ENCODE peak calls at places on chromosomes 7 and 10, in nine cellular contexts. One of them, this sample, is unnamed.

GRCh38 chr7:635227-635626 is 91.3 kb upstream of the DNAAF5 start:
- DNase-seq in astrocyte of the cerebellum: no peak
- DNase-seq in left ventricle myocardium inferior: no peak
- DNase-seq in fibroblast of pulmonary artery: no peak
- DNase-seq in heart right ventricle: no peak
- DNase-seq in HCT116: no peak
- DNase-seq in astrocyte: no peak
- DNase-seq in epithelial cell of esophagus: no peak
- DNase-seq in body of pancreas: no peak
- DNase-seq in this sample: no peak

GRCh38 chr7:151885202-151885580 is 8.3 kb upstream of the PRKAG2 start:
- DNase-seq in astrocyte of the cerebellum: no peak
- DNase-seq in left ventricle myocardium inferior: no peak
- DNase-seq in fibroblast of pulmonary artery: no peak
- DNase-seq in heart right ventricle: no peak
- DNase-seq in HCT116: no peak
- DNase-seq in astrocyte: no peak
- DNase-seq in epithelial cell of esophagus: no peak
- DNase-seq in body of pancreas: no peak
- DNase-seq in this sample: no peak

GRCh38 chr10:3484306-3485187 is 300.5 kb downstream of the KLF6 start:
- DNase-seq in astrocyte of the cerebellum: no peak
- DNase-seq in left ventricle myocardium inferior: no peak
- DNase-seq in fibroblast of pulmonary artery: peak
- DNase-seq in heart right ventricle: no peak
- DNase-seq in HCT116: no peak
- DNase-seq in astrocyte: no peak
- DNase-seq in epithelial cell of esophagus: peak
- DNase-seq in body of pancreas: no peak
- DNase-seq in this sample: peak

GRCh38 chr10:88038268-88038667 is 174.8 kb downstream of the PTEN start:
- DNase-seq in astrocyte of the cerebellum: peak
- DNase-seq in left ventricle myocardium inferior: no peak
- DNase-seq in fibroblast of pulmonary artery: peak
- DNase-seq in heart right ventricle: no peak
- DNase-seq in HCT116: no peak
- DNase-seq in astrocyte: peak
- DNase-seq in epithelial cell of esophagus: no peak
- DNase-seq in body of pancreas: no peak
- DNase-seq in this sample: peak

GRCh38 chr7:157622408-157623221 is 285.8 kb downstream of the DNAJB6 start:
- DNase-seq in astrocyte of the cerebellum: no peak
- DNase-seq in left ventricle myocardium inferior: no peak
- DNase-seq in fibroblast of pulmonary artery: no peak
- DNase-seq in heart right ventricle: no peak
- DNase-seq in HCT116: no peak
- DNase-seq in astrocyte: no peak
- DNase-seq in epithelial cell of esophagus: no peak
- DNase-seq in body of pancreas: no peak
- DNase-seq in this sample: no peak

GRCh38 chr10:97743169-97743945 is 6.4 kb downstream of the ZFYVE27 start:
- DNase-seq in astrocyte of the cerebellum: no peak
- DNase-seq in left ventricle myocardium inferior: no peak
- DNase-seq in fibroblast of pulmonary artery: no peak
- DNase-seq in heart right ventricle: no peak
- DNase-seq in HCT116: no peak
- DNase-seq in astrocyte: no peak
- DNase-seq in epithelial cell of esophagus: no peak
- DNase-seq in body of pancreas: no peak
- DNase-seq in this sample: no peak

GRCh38 chr7:35570926-35571325 is 124.0 kb downstream of the HERPUD2 start:
- DNase-seq in astrocyte of the cerebellum: no peak
- DNase-seq in left ventricle myocardium inferior: no peak
- DNase-seq in fibroblast of pulmonary artery: no peak
- DNase-seq in heart right ventricle: no peak
- DNase-seq in HCT116: no peak
- DNase-seq in astrocyte: no peak
- DNase-seq in epithelial cell of esophagus: peak
- DNase-seq in body of pancreas: no peak
- DNase-seq in this sample: no peak

GRCh38 chr7:155373359-155374273 is 75.9 kb downstream of the INSIG1 start:
- DNase-seq in astrocyte of the cerebellum: no peak
- DNase-seq in left ventricle myocardium inferior: no peak
- DNase-seq in fibroblast of pulmonary artery: peak
- DNase-seq in heart right ventricle: no peak
- DNase-seq in HCT116: no peak
- DNase-seq in astrocyte: no peak
- DNase-seq in epithelial cell of esophagus: no peak
- DNase-seq in body of pancreas: no peak
- DNase-seq in this sample: no peak

GRCh38 chr10:6423004-6423403 is 157.1 kb downstream of the PRKCQ start:
- DNase-seq in astrocyte of the cerebellum: no peak
- DNase-seq in left ventricle myocardium inferior: no peak
- DNase-seq in fibroblast of pulmonary artery: no peak
- DNase-seq in heart right ventricle: no peak
- DNase-seq in HCT116: no peak
- DNase-seq in astrocyte: no peak
- DNase-seq in epithelial cell of esophagus: peak
- DNase-seq in body of pancreas: no peak
- DNase-seq in this sample: no peak

GRCh38 chr7:29343379-29343778 is 148.8 kb downstream of the CHN2 start:
- DNase-seq in astrocyte of the cerebellum: no peak
- DNase-seq in left ventricle myocardium inferior: no peak
- DNase-seq in fibroblast of pulmonary artery: no peak
- DNase-seq in heart right ventricle: no peak
- DNase-seq in HCT116: no peak
- DNase-seq in astrocyte: no peak
- DNase-seq in epithelial cell of esophagus: no peak
- DNase-seq in body of pancreas: no peak
- DNase-seq in this sample: no peak

GRCh38 chr7:10022957-10023356 is 950.7 kb upstream of the PHF14 start:
- DNase-seq in astrocyte of the cerebellum: no peak
- DNase-seq in left ventricle myocardium inferior: no peak
- DNase-seq in fibroblast of pulmonary artery: peak
- DNase-seq in heart right ventricle: peak
- DNase-seq in HCT116: peak
- DNase-seq in astrocyte: no peak
- DNase-seq in epithelial cell of esophagus: peak
- DNase-seq in body of pancreas: peak
- DNase-seq in this sample: peak

GRCh38 chr7:13489386-13489785 is 500.1 kb downstream of the ETV1 start:
- DNase-seq in astrocyte of the cerebellum: no peak
- DNase-seq in left ventricle myocardium inferior: no peak
- DNase-seq in fibroblast of pulmonary artery: no peak
- DNase-seq in heart right ventricle: no peak
- DNase-seq in HCT116: no peak
- DNase-seq in astrocyte: no peak
- DNase-seq in epithelial cell of esophagus: no peak
- DNase-seq in body of pancreas: no peak
- DNase-seq in this sample: no peak

GRCh38 chr10:127198721-127199120 is 2.3 kb upstream of the INSYN2A start:
- DNase-seq in astrocyte of the cerebellum: no peak
- DNase-seq in left ventricle myocardium inferior: no peak
- DNase-seq in fibroblast of pulmonary artery: no peak
- DNase-seq in heart right ventricle: no peak
- DNase-seq in HCT116: no peak
- DNase-seq in astrocyte: no peak
- DNase-seq in epithelial cell of esophagus: no peak
- DNase-seq in body of pancreas: no peak
- DNase-seq in this sample: no peak

GRCh38 chr7:123148813-123149212 is 51.0 kb downstream of the SLC13A1 start:
- DNase-seq in astrocyte of the cerebellum: no peak
- DNase-seq in left ventricle myocardium inferior: no peak
- DNase-seq in fibroblast of pulmonary artery: peak
- DNase-seq in heart right ventricle: no peak
- DNase-seq in HCT116: no peak
- DNase-seq in astrocyte: no peak
- DNase-seq in epithelial cell of esophagus: peak
- DNase-seq in body of pancreas: no peak
- DNase-seq in this sample: no peak

GRCh38 chr10:68492118-68492517 is 20.3 kb upstream of the DNA2 start:
- DNase-seq in astrocyte of the cerebellum: no peak
- DNase-seq in left ventricle myocardium inferior: no peak
- DNase-seq in fibroblast of pulmonary artery: peak
- DNase-seq in heart right ventricle: no peak
- DNase-seq in HCT116: no peak
- DNase-seq in astrocyte: no peak
- DNase-seq in epithelial cell of esophagus: no peak
- DNase-seq in body of pancreas: no peak
- DNase-seq in this sample: no peak

GRCh38 chr10:72567421-72567820 is 58.5 kb downstream of the MICU1 start:
- DNase-seq in astrocyte of the cerebellum: no peak
- DNase-seq in left ventricle myocardium inferior: no peak
- DNase-seq in fibroblast of pulmonary artery: peak
- DNase-seq in heart right ventricle: peak
- DNase-seq in HCT116: peak
- DNase-seq in astrocyte: peak
- DNase-seq in epithelial cell of esophagus: peak
- DNase-seq in body of pancreas: no peak
- DNase-seq in this sample: peak

GRCh38 chr10:5615263-5615820 is 51.1 kb downstream of the ASB13 start:
- DNase-seq in astrocyte of the cerebellum: peak
- DNase-seq in left ventricle myocardium inferior: no peak
- DNase-seq in fibroblast of pulmonary artery: no peak
- DNase-seq in heart right ventricle: no peak
- DNase-seq in HCT116: no peak
- DNase-seq in astrocyte: peak
- DNase-seq in epithelial cell of esophagus: peak
- DNase-seq in body of pancreas: no peak
- DNase-seq in this sample: peak

DNA sequence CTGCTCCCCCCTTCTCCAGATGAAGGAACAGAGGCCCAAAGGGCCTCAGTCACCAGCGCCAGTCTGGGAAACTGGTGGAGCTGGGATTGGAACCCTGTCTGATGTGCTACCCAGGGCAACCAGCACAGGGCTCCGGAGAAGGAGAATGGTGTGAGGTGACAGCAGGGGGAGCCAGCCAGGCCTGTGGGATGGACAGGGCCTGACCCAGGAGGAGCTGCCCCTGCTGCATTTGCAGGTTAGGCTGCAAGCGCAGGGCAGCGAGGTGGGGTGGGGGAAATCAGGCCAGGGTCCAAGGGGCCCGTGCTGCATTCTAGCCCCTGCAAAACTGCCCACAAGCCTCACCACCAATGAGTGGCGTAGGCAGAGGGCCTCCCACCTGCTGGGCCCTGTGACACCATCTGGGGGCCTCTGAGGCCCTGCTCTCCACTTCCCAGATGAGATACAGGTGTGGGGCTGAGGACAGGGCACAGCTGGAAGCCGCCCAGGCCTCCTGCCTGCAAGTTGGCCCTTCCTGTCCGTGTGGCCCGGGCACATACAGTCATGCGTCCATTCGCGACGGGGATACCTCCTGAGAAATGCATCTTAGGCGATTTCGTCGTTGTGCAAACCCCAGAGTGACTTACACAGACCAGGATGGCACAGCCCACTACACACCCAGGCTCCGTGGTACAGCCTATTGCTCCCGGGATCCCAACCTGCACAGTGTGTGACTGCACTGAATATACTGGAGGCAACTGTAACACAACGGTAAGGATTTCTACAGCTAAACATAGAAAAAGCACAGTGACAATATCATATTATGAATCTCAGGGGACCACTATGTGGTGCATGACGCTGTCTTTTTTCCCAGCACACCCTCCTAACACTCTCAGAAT is 45.2 kb downstream of the RASGEF1A start:
- DNase-seq in astrocyte of the cerebellum: no peak
- DNase-seq in left ventricle myocardium inferior: peak
- DNase-seq in fibroblast of pulmonary artery: no peak
- DNase-seq in heart right ventricle: no peak
- DNase-seq in HCT116: no peak
- DNase-seq in astrocyte: no peak
- DNase-seq in epithelial cell of esophagus: no peak
- DNase-seq in body of pancreas: peak
- DNase-seq in this sample: no peak
- H3K4me3 ChIP-seq in astrocyte of the cerebellum: no peak
- H3K4me3 ChIP-seq in left ventricle myocardium inferior: no peak
- H3K4me3 ChIP-seq in fibroblast of pulmonary artery: no peak
- H3K4me3 ChIP-seq in heart right ventricle: no peak
- H3K4me3 ChIP-seq in HCT116: no peak
- H3K4me3 ChIP-seq in astrocyte: no peak
- H3K4me3 ChIP-seq in epithelial cell of esophagus: no peak
- H3K4me3 ChIP-seq in body of pancreas: no peak
- H3K4me3 ChIP-seq in this sample: no peak

GRCh38 chr10:110192552-110192951 is 14.9 kb upstream of the MXI1 start:
- DNase-seq in astrocyte of the cerebellum: no peak
- DNase-seq in left ventricle myocardium inferior: no peak
- DNase-seq in fibroblast of pulmonary artery: no peak
- DNase-seq in heart right ventricle: no peak
- DNase-seq in HCT116: no peak
- DNase-seq in astrocyte: no peak
- DNase-seq in epithelial cell of esophagus: no peak
- DNase-seq in body of pancreas: no peak
- DNase-seq in this sample: no peak
- TF ChIP-seq CTCF in astrocyte of the cerebellum: no peak
- TF ChIP-seq CTCF in left ventricle myocardium inferior: peak
- TF ChIP-seq CTCF in fibroblast of pulmonary artery: no peak
- TF ChIP-seq CTCF in heart right ventricle: no peak
- TF ChIP-seq CTCF in HCT116: no peak
- TF ChIP-seq CTCF in astrocyte: no peak
- TF ChIP-seq CTCF in epithelial cell of esophagus: no peak
- TF ChIP-seq CTCF in body of pancreas: no peak
- TF ChIP-seq CTCF in this sample: peak

GRCh38 chr7:21041666-21042065 is 255.0 kb upstream of the SP8 start:
- DNase-seq in astrocyte of the cerebellum: no peak
- DNase-seq in left ventricle myocardium inferior: no peak
- DNase-seq in fibroblast of pulmonary artery: no peak
- DNase-seq in heart right ventricle: no peak
- DNase-seq in HCT116: no peak
- DNase-seq in astrocyte: no peak
- DNase-seq in epithelial cell of esophagus: no peak
- DNase-seq in body of pancreas: no peak
- DNase-seq in this sample: no peak
- H3K4me3 ChIP-seq in astrocyte of the cerebellum: no peak
- H3K4me3 ChIP-seq in left ventricle myocardium inferior: no peak
- H3K4me3 ChIP-seq in fibroblast of pulmonary artery: no peak
- H3K4me3 ChIP-seq in heart right ventricle: no peak
- H3K4me3 ChIP-seq in HCT116: no peak
- H3K4me3 ChIP-seq in astrocyte: no peak
- H3K4me3 ChIP-seq in epithelial cell of esophagus: no peak
- H3K4me3 ChIP-seq in body of pancreas: no peak
- H3K4me3 ChIP-seq in this sample: no peak

DNA sequence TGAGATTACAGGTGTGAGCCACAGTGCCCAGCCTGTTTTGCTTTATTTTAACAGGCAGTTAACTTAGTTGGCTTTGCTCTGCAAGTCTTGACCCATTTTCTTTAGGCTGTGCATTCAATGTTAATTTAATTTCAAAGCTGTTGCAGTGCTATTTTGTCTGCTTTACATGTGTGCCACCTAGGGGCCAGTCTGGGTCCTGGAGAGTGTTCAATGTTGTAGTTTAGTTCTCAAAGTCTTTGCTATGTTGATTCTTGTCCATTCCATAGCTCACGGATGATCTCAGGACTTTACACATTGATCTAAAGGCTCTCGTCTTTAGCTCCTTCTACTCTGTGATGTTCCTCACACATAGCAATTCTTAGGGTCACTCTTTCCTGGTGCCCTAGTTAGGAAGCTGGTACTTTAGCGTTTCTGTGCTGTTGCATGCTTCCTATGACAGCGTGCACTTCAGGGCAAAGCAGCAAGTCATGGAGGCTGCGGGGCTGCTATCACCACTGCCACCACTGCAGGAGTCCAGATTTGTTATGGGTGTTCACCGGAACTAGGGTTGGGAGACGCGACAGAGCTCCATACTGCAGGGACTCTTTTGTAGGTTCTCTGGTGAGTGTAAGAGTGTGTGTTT is 16.4 kb upstream of the ABCA13 start:
- DNase-seq in astrocyte of the cerebellum: no peak
- DNase-seq in left ventricle myocardium inferior: no peak
- DNase-seq in fibroblast of pulmonary artery: peak
- DNase-seq in heart right ventricle: no peak
- DNase-seq in HCT116: peak
- DNase-seq in astrocyte: no peak
- DNase-seq in epithelial cell of esophagus: peak
- DNase-seq in body of pancreas: peak
- DNase-seq in this sample: peak
- TF ChIP-seq CTCF in astrocyte of the cerebellum: peak
- TF ChIP-seq CTCF in left ventricle myocardium inferior: peak
- TF ChIP-seq CTCF in fibroblast of pulmonary artery: peak
- TF ChIP-seq CTCF in heart right ventricle: peak
- TF ChIP-seq CTCF in HCT116: peak
- TF ChIP-seq CTCF in astrocyte: peak
- TF ChIP-seq CTCF in epithelial cell of esophagus: peak
- TF ChIP-seq CTCF in body of pancreas: peak
- TF ChIP-seq CTCF in this sample: peak

This sample was measured in brain microvascular endothelial cell.